ENCODE peak calls at places on chromosomes 5 and 9, in six cellular contexts. C, Z, X, H, B and V are unnamed samples.
A peak's percentile ranks its signal among the peaks of the same experiment; 100 is the strongest.

GRCh38 chr9:16625106-16625505 is 245.4 kb downstream of the BNC2 start:
- DNase-seq in C (no peak), B (no peak), X (no peak), H (no peak), Z (no peak), V (no peak)

GRCh38 chr5:2017540-2018389 is 135.0 kb upstream of the IRX4 start:
- DNase-seq in B (no peak), Z (peak; percentile 7), X (no peak), H (no peak), C (no peak), V (no peak)

GRCh38 chr5:135190345-135191083 is 156.5 kb upstream of the PITX1 start:
- DNase-seq in H (no peak), X (no peak), B (no peak), Z (no peak), C (no peak), V (no peak)

GRCh38 chr9:132049323-132049882 is 30.3 kb downstream of the MED27 start:
- DNase-seq in C (no peak), H (no peak), X (no peak), Z (no peak), B (no peak), V (no peak)

GRCh38 chr5:150409638-150410523 is 2.8 kb downstream of the CD74 start:
- DNase-seq in X (peak; percentile 92), B (peak; percentile 90), C (peak; percentile 58), Z (peak; percentile 98), H (peak; percentile 96), V (peak; percentile 55)

GRCh38 chr5:65356274-65356673 is 125.4 kb downstream of the ADAMTS6 start:
- DNase-seq in X (no peak), H (no peak), C (no peak), B (no peak), Z (no peak), V (no peak)

GRCh38 chr5:139633295-139634027 is 14.7 kb upstream of the CXXC5 start:
- DNase-seq in Z (peak; percentile 80), B (peak; percentile 56), H (peak; percentile 86), X (peak; percentile 80), C (no peak), V (no peak)

GRCh38 chr5:80623911-80624457 is 30.5 kb upstream of the MSH3 start:
- DNase-seq in B (no peak), Z (no peak), X (no peak), H (no peak), C (no peak), V (no peak)

GRCh38 chr5:110865400-110866094 is 126.7 kb downstream of the SLC25A46 start:
- DNase-seq in X (peak; percentile 31), H (no peak), C (no peak), B (peak; percentile 3), Z (peak; percentile 9), V (no peak)

GRCh38 chr5:172451771-172452197 is 2.5 kb downstream of the SH3PXD2B start:
- DNase-seq in C (no peak), B (no peak), X (peak; percentile 92), H (peak; percentile 90), Z (peak; percentile 43), V (no peak)

GRCh38 chr9:99075246-99075912 is 29.5 kb upstream of the TGFBR1 start:
- DNase-seq in C (no peak), Z (peak; percentile 77), X (peak; percentile 84), B (no peak), H (peak; percentile 35), V (no peak)

GRCh38 chr9:129968690-129969485 is 74.1 kb downstream of the FNBP1 start:
- DNase-seq in C (peak; percentile 49), H (peak; percentile 54), B (no peak), X (peak; percentile 92), Z (peak; percentile 76), V (peak; percentile 70)

GRCh38 chr5:176533390-176533789 is 3.8 kb downstream of the RNF44 start:
- DNase-seq in C (no peak), H (no peak), B (peak; percentile 81), X (no peak), Z (no peak), V (no peak)

GRCh38 chr9:8917978-8918739 is 1118.6 kb upstream of the DMAC1 start:
- DNase-seq in X (no peak), H (no peak), Z (no peak), C (no peak), B (no peak), V (no peak)

GRCh38 chr9:133107245-133107722 is 13.8 kb downstream of the RALGDS start:
- DNase-seq in Z (no peak), C (no peak), X (no peak), B (no peak), H (no peak), V (no peak)

GRCh38 chr9:77826116-77826515 is 178.0 kb upstream of the GNA14 start:
- DNase-seq in H (no peak), X (no peak), B (no peak), C (no peak), Z (no peak), V (no peak)

GRCh38 chr5:97022898-97023297 is 87.0 kb downstream of the LNPEP start:
- DNase-seq in X (no peak), C (no peak), Z (no peak), B (no peak), H (no peak), V (no peak)

GRCh38 chr9:130879863-130880411 is 16.7 kb downstream of the QRFP start:
- DNase-seq in B (no peak), Z (no peak), C (no peak), X (no peak), H (no peak), V (no peak)

GRCh38 chr9:450057-450456 is 235.4 kb downstream of the DOCK8 start:
- DNase-seq in H (no peak), X (no peak), C (no peak), B (no peak), Z (no peak), V (no peak)

GRCh38 chr9:88874391-88874790 is 116.9 kb upstream of the S1PR3 start:
- DNase-seq in H (no peak), B (no peak), X (no peak), C (no peak), Z (no peak), V (no peak)

GRCh38 chr5:160161626-160162025 is 42.4 kb upstream of the PWWP2A start:
- DNase-seq in Z (no peak), C (no peak), X (no peak), H (no peak), B (no peak), V (no peak)

GRCh38 chr9:109063765-109064164 is 50.5 kb upstream of the CTNNAL1 start:
- DNase-seq in C (no peak), H (no peak), X (no peak), Z (peak; percentile 10), B (no peak), V (no peak)

GRCh38 chr9:28976684-28977083 is 1403.4 kb upstream of the C9orf72 start:
- DNase-seq in Z (no peak), C (no peak), H (no peak), X (no peak), B (no peak), V (no peak)

GRCh38 chr5:59496524-59497134 is 396.9 kb downstream of the PDE4D start:
- DNase-seq in H (no peak), Z (peak; percentile 37), X (no peak), B (no peak), C (no peak), V (no peak)